ENCODE peak calls at places on chromosome X, in eight cellular contexts. One of them, this sample, is unnamed.

GRCh38 chrX:102154218-102154860 is 1.4 kb downstream of the BEX5 start:
- DNase-seq in activated T-helper 1 cell treated with anti-CD3 and anti-CD28 coated beads, Interleukin-12 subunit alpha, Interleukin-12 subunit beta, Interleukin-2, Interleukin-4 antibody, amounts not matched to agents 30 ng/mL and 10 ng/mL and 1 ng/mL, durations not matched to agents 14 hours and 24 hours and 36 hours: no peak
- DNase-seq in nephron progenitor cell: peak
- DNase-seq in aorta: no peak
- DNase-seq in NCI-H1694: peak
- DNase-seq in T-helper 2 cell: peak
- DNase-seq in stimulated activated CD8-positive, alpha-beta memory T cell treated with anti-CD3 and anti-CD28 coated beads, Interleukin-2, amount 100 ng/mL, for 48 hours: no peak
- DNase-seq in GM20000: no peak
- DNase-seq in this sample: no peak

GRCh38 chrX:97367149-97367548 is 483.4 kb downstream of the RPA4 start:
- DNase-seq in aorta: no peak
- DNase-seq in activated T-helper 1 cell treated with anti-CD3 and anti-CD28 coated beads, Interleukin-12 subunit alpha, Interleukin-12 subunit beta, Interleukin-2, Interleukin-4 antibody, amounts not matched to agents 30 ng/mL and 10 ng/mL and 1 ng/mL, durations not matched to agents 14 hours and 24 hours and 36 hours: no peak
- DNase-seq in nephron progenitor cell: no peak
- DNase-seq in stimulated activated CD8-positive, alpha-beta memory T cell treated with anti-CD3 and anti-CD28 coated beads, Interleukin-2, amount 100 ng/mL, for 48 hours: no peak
- DNase-seq in GM20000: no peak
- DNase-seq in NCI-H1694: peak
- DNase-seq in T-helper 2 cell: no peak
- DNase-seq in this sample: no peak

GRCh38 chrX:130106071-130106470 is 4.2 kb downstream of the ELF4 start:
- DNase-seq in activated T-helper 1 cell treated with anti-CD3 and anti-CD28 coated beads, Interleukin-12 subunit alpha, Interleukin-12 subunit beta, Interleukin-2, Interleukin-4 antibody, amounts not matched to agents 30 ng/mL and 10 ng/mL and 1 ng/mL, durations not matched to agents 14 hours and 24 hours and 36 hours: no peak
- DNase-seq in aorta: no peak
- DNase-seq in T-helper 2 cell: no peak
- DNase-seq in GM20000: no peak
- DNase-seq in NCI-H1694: no peak
- DNase-seq in nephron progenitor cell: no peak
- DNase-seq in stimulated activated CD8-positive, alpha-beta memory T cell treated with anti-CD3 and anti-CD28 coated beads, Interleukin-2, amount 100 ng/mL, for 48 hours: no peak
- DNase-seq in this sample: no peak

GRCh38 chrX:134734343-134735001 is 76.2 kb upstream of the PLAC1 start:
- DNase-seq in aorta: no peak
- DNase-seq in GM20000: no peak
- DNase-seq in stimulated activated CD8-positive, alpha-beta memory T cell treated with anti-CD3 and anti-CD28 coated beads, Interleukin-2, amount 100 ng/mL, for 48 hours: no peak
- DNase-seq in NCI-H1694: no peak
- DNase-seq in T-helper 2 cell: no peak
- DNase-seq in nephron progenitor cell: no peak
- DNase-seq in activated T-helper 1 cell treated with anti-CD3 and anti-CD28 coated beads, Interleukin-12 subunit alpha, Interleukin-12 subunit beta, Interleukin-2, Interleukin-4 antibody, amounts not matched to agents 30 ng/mL and 10 ng/mL and 1 ng/mL, durations not matched to agents 14 hours and 24 hours and 36 hours: no peak
- DNase-seq in this sample: no peak

GRCh38 chrX:68824565-68825125 is 4.2 kb upstream of the EFNB1 start:
- DNase-seq in activated T-helper 1 cell treated with anti-CD3 and anti-CD28 coated beads, Interleukin-12 subunit alpha, Interleukin-12 subunit beta, Interleukin-2, Interleukin-4 antibody, amounts not matched to agents 30 ng/mL and 10 ng/mL and 1 ng/mL, durations not matched to agents 14 hours and 24 hours and 36 hours: no peak
- DNase-seq in aorta: no peak
- DNase-seq in T-helper 2 cell: no peak
- DNase-seq in GM20000: no peak
- DNase-seq in stimulated activated CD8-positive, alpha-beta memory T cell treated with anti-CD3 and anti-CD28 coated beads, Interleukin-2, amount 100 ng/mL, for 48 hours: no peak
- DNase-seq in nephron progenitor cell: no peak
- DNase-seq in NCI-H1694: no peak
- DNase-seq in this sample: no peak

GRCh38 chrX:90883479-90883878 is 551.2 kb upstream of the PABPC5 start:
- DNase-seq in T-helper 2 cell: no peak
- DNase-seq in GM20000: no peak
- DNase-seq in activated T-helper 1 cell treated with anti-CD3 and anti-CD28 coated beads, Interleukin-12 subunit alpha, Interleukin-12 subunit beta, Interleukin-2, Interleukin-4 antibody, amounts not matched to agents 30 ng/mL and 10 ng/mL and 1 ng/mL, durations not matched to agents 14 hours and 24 hours and 36 hours: no peak
- DNase-seq in stimulated activated CD8-positive, alpha-beta memory T cell treated with anti-CD3 and anti-CD28 coated beads, Interleukin-2, amount 100 ng/mL, for 48 hours: no peak
- DNase-seq in aorta: no peak
- DNase-seq in nephron progenitor cell: no peak
- DNase-seq in NCI-H1694: no peak
- DNase-seq in this sample: no peak

GRCh38 chrX:50158616-50159015 is 42.2 kb downstream of the AKAP4 start:
- DNase-seq in NCI-H1694: no peak
- DNase-seq in nephron progenitor cell: no peak
- DNase-seq in T-helper 2 cell: no peak
- DNase-seq in activated T-helper 1 cell treated with anti-CD3 and anti-CD28 coated beads, Interleukin-12 subunit alpha, Interleukin-12 subunit beta, Interleukin-2, Interleukin-4 antibody, amounts not matched to agents 30 ng/mL and 10 ng/mL and 1 ng/mL, durations not matched to agents 14 hours and 24 hours and 36 hours: no peak
- DNase-seq in aorta: no peak
- DNase-seq in stimulated activated CD8-positive, alpha-beta memory T cell treated with anti-CD3 and anti-CD28 coated beads, Interleukin-2, amount 100 ng/mL, for 48 hours: no peak
- DNase-seq in GM20000: no peak
- DNase-seq in this sample: no peak

GRCh38 chrX:73943572-73943899 is 360.4 kb upstream of the ZCCHC13 start:
- DNase-seq in aorta: no peak
- DNase-seq in GM20000: no peak
- DNase-seq in activated T-helper 1 cell treated with anti-CD3 and anti-CD28 coated beads, Interleukin-12 subunit alpha, Interleukin-12 subunit beta, Interleukin-2, Interleukin-4 antibody, amounts not matched to agents 30 ng/mL and 10 ng/mL and 1 ng/mL, durations not matched to agents 14 hours and 24 hours and 36 hours: no peak
- DNase-seq in T-helper 2 cell: no peak
- DNase-seq in NCI-H1694: no peak
- DNase-seq in stimulated activated CD8-positive, alpha-beta memory T cell treated with anti-CD3 and anti-CD28 coated beads, Interleukin-2, amount 100 ng/mL, for 48 hours: no peak
- DNase-seq in nephron progenitor cell: no peak
- DNase-seq in this sample: no peak

GRCh38 chrX:254630-255215 is 26.5 kb upstream of the PLCXD1 start:
- DNase-seq in aorta: no peak
- DNase-seq in NCI-H1694: no peak
- DNase-seq in activated T-helper 1 cell treated with anti-CD3 and anti-CD28 coated beads, Interleukin-12 subunit alpha, Interleukin-12 subunit beta, Interleukin-2, Interleukin-4 antibody, amounts not matched to agents 30 ng/mL and 10 ng/mL and 1 ng/mL, durations not matched to agents 14 hours and 24 hours and 36 hours: no peak
- DNase-seq in GM20000: no peak
- DNase-seq in T-helper 2 cell: no peak
- DNase-seq in nephron progenitor cell: no peak
- DNase-seq in stimulated activated CD8-positive, alpha-beta memory T cell treated with anti-CD3 and anti-CD28 coated beads, Interleukin-2, amount 100 ng/mL, for 48 hours: no peak
- DNase-seq in this sample: no peak

GRCh38 chrX:78042601-78043000 is 61.4 kb upstream of the PGK1 start:
- DNase-seq in activated T-helper 1 cell treated with anti-CD3 and anti-CD28 coated beads, Interleukin-12 subunit alpha, Interleukin-12 subunit beta, Interleukin-2, Interleukin-4 antibody, amounts not matched to agents 30 ng/mL and 10 ng/mL and 1 ng/mL, durations not matched to agents 14 hours and 24 hours and 36 hours: no peak
- DNase-seq in NCI-H1694: no peak
- DNase-seq in GM20000: no peak
- DNase-seq in stimulated activated CD8-positive, alpha-beta memory T cell treated with anti-CD3 and anti-CD28 coated beads, Interleukin-2, amount 100 ng/mL, for 48 hours: no peak
- DNase-seq in nephron progenitor cell: no peak
- DNase-seq in T-helper 2 cell: no peak
- DNase-seq in aorta: no peak
- DNase-seq in this sample: no peak

GRCh38 chrX:129846686-129847085 is 3.0 kb upstream of the ZDHHC9 start:
- DNase-seq in GM20000: no peak
- DNase-seq in aorta: no peak
- DNase-seq in T-helper 2 cell: no peak
- DNase-seq in NCI-H1694: no peak
- DNase-seq in nephron progenitor cell: no peak
- DNase-seq in activated T-helper 1 cell treated with anti-CD3 and anti-CD28 coated beads, Interleukin-12 subunit alpha, Interleukin-12 subunit beta, Interleukin-2, Interleukin-4 antibody, amounts not matched to agents 30 ng/mL and 10 ng/mL and 1 ng/mL, durations not matched to agents 14 hours and 24 hours and 36 hours: no peak
- DNase-seq in stimulated activated CD8-positive, alpha-beta memory T cell treated with anti-CD3 and anti-CD28 coated beads, Interleukin-2, amount 100 ng/mL, for 48 hours: no peak
- DNase-seq in this sample: no peak

GRCh38 chrX:124502144-124502543 is 155.8 kb downstream of the SH2D1A start:
- DNase-seq in activated T-helper 1 cell treated with anti-CD3 and anti-CD28 coated beads, Interleukin-12 subunit alpha, Interleukin-12 subunit beta, Interleukin-2, Interleukin-4 antibody, amounts not matched to agents 30 ng/mL and 10 ng/mL and 1 ng/mL, durations not matched to agents 14 hours and 24 hours and 36 hours: no peak
- DNase-seq in nephron progenitor cell: no peak
- DNase-seq in stimulated activated CD8-positive, alpha-beta memory T cell treated with anti-CD3 and anti-CD28 coated beads, Interleukin-2, amount 100 ng/mL, for 48 hours: no peak
- DNase-seq in NCI-H1694: no peak
- DNase-seq in aorta: no peak
- DNase-seq in GM20000: no peak
- DNase-seq in T-helper 2 cell: no peak
- DNase-seq in this sample: no peak

GRCh38 chrX:15382809-15383208 is 1.4 kb downstream of the VEGFD start:
- DNase-seq in aorta: no peak
- DNase-seq in NCI-H1694: no peak
- DNase-seq in T-helper 2 cell: no peak
- DNase-seq in activated T-helper 1 cell treated with anti-CD3 and anti-CD28 coated beads, Interleukin-12 subunit alpha, Interleukin-12 subunit beta, Interleukin-2, Interleukin-4 antibody, amounts not matched to agents 30 ng/mL and 10 ng/mL and 1 ng/mL, durations not matched to agents 14 hours and 24 hours and 36 hours: no peak
- DNase-seq in GM20000: no peak
- DNase-seq in stimulated activated CD8-positive, alpha-beta memory T cell treated with anti-CD3 and anti-CD28 coated beads, Interleukin-2, amount 100 ng/mL, for 48 hours: no peak
- DNase-seq in nephron progenitor cell: no peak
- DNase-seq in this sample: no peak

GRCh38 chrX:24231169-24231568 is 81.6 kb downstream of the ZFX start:
- DNase-seq in activated T-helper 1 cell treated with anti-CD3 and anti-CD28 coated beads, Interleukin-12 subunit alpha, Interleukin-12 subunit beta, Interleukin-2, Interleukin-4 antibody, amounts not matched to agents 30 ng/mL and 10 ng/mL and 1 ng/mL, durations not matched to agents 14 hours and 24 hours and 36 hours: no peak
- DNase-seq in aorta: no peak
- DNase-seq in NCI-H1694: no peak
- DNase-seq in stimulated activated CD8-positive, alpha-beta memory T cell treated with anti-CD3 and anti-CD28 coated beads, Interleukin-2, amount 100 ng/mL, for 48 hours: no peak
- DNase-seq in T-helper 2 cell: no peak
- DNase-seq in nephron progenitor cell: no peak
- DNase-seq in GM20000: peak
- DNase-seq in this sample: peak

GRCh38 chrX:46649421-46650260 is 76.1 kb downstream of the CHST7 start:
- DNase-seq in activated T-helper 1 cell treated with anti-CD3 and anti-CD28 coated beads, Interleukin-12 subunit alpha, Interleukin-12 subunit beta, Interleukin-2, Interleukin-4 antibody, amounts not matched to agents 30 ng/mL and 10 ng/mL and 1 ng/mL, durations not matched to agents 14 hours and 24 hours and 36 hours: no peak
- DNase-seq in GM20000: no peak
- DNase-seq in nephron progenitor cell: no peak
- DNase-seq in aorta: peak
- DNase-seq in NCI-H1694: peak
- DNase-seq in T-helper 2 cell: no peak
- DNase-seq in stimulated activated CD8-positive, alpha-beta memory T cell treated with anti-CD3 and anti-CD28 coated beads, Interleukin-2, amount 100 ng/mL, for 48 hours: no peak
- DNase-seq in this sample: no peak

GRCh38 chrX:1657367-1658082 is 42.7 kb downstream of the ASMT start:
- DNase-seq in GM20000: peak
- DNase-seq in T-helper 2 cell: peak
- DNase-seq in aorta: no peak
- DNase-seq in activated T-helper 1 cell treated with anti-CD3 and anti-CD28 coated beads, Interleukin-12 subunit alpha, Interleukin-12 subunit beta, Interleukin-2, Interleukin-4 antibody, amounts not matched to agents 30 ng/mL and 10 ng/mL and 1 ng/mL, durations not matched to agents 14 hours and 24 hours and 36 hours: peak
- DNase-seq in NCI-H1694: no peak
- DNase-seq in stimulated activated CD8-positive, alpha-beta memory T cell treated with anti-CD3 and anti-CD28 coated beads, Interleukin-2, amount 100 ng/mL, for 48 hours: peak
- DNase-seq in nephron progenitor cell: peak
- DNase-seq in this sample: peak

This sample was measured in pulmonary artery endothelial cell.